ENCODE peak calls at places on chromosomes 5 and 9, in ten cellular contexts. T, W, F, X, E, V, I, C, N and Q are unnamed samples.

GRCh38 chr5:137659209-137659608 is 76.7 kb downstream of the KLHL3 start:
- DNase-seq in V (no peak), I (no peak), W (no peak), T (no peak), E (no peak), C (no peak), N (no peak), F (no peak), X (no peak), Q (no peak)

GRCh38 chr9:109452761-109453160 is 45.3 kb downstream of the PTPN3 start:
- DNase-seq in E (no peak), X (no peak), V (no peak), T (no peak), I (no peak), W (no peak), F (no peak), C (no peak), N (no peak), Q (no peak)

GRCh38 chr5:23026252-23027170 is 173.4 kb upstream of the CDH12 start:
- DNase-seq in I (no peak), F (no peak), T (peak; percentile 76), X (no peak), E (no peak), N (no peak), W (no peak), C (peak; percentile 3), V (no peak), Q (no peak)

GRCh38 chr9:83473488-83473971 is 64.7 kb downstream of the FRMD3 start:
- DNase-seq in X (no peak), C (no peak), N (no peak), I (no peak), T (no peak), E (no peak), V (no peak), F (no peak), W (no peak), Q (no peak)

GRCh38 chr9:132030626-132031325 is 48.9 kb downstream of the MED27 start:
- DNase-seq in F (no peak), X (no peak), I (no peak), N (no peak), C (no peak), W (no peak), T (no peak), V (no peak), E (no peak), Q (no peak)

GRCh38 chr5:73615085-73615484 is 10.9 kb upstream of the ARHGEF28 start:
- DNase-seq in C (no peak), W (no peak), I (no peak), T (no peak), N (no peak), F (no peak), X (no peak), V (no peak), E (no peak), Q (no peak)

GRCh38 chr5:180688326-180689070 is 39.1 kb upstream of the FLT4 start:
- DNase-seq in V (no peak), T (no peak), C (no peak), N (no peak), W (no peak), X (no peak), I (no peak), F (no peak), E (no peak), Q (no peak)

GRCh38 chr5:83721878-83722779 is 1.5 kb upstream of the HAPLN1 start:
- DNase-seq in E (no peak), V (peak; percentile 44), T (no peak), X (no peak), F (peak; percentile 90), I (no peak), C (peak; percentile 63), N (no peak), W (peak; percentile 56), Q (no peak)

GRCh38 chr9:70392189-70392588 is 22.3 kb downstream of the KLF9 start:
- DNase-seq in C (no peak), E (no peak), F (no peak), W (no peak), N (peak; percentile 21), X (no peak), T (no peak), V (no peak), I (no peak), Q (no peak)

GRCh38 chr5:155021858-155022257 is 8.3 kb downstream of the KIF4B start:
- DNase-seq in C (no peak), E (no peak), W (no peak), X (no peak), N (no peak), I (no peak), V (no peak), T (no peak), F (no peak), Q (no peak)

GRCh38 chr5:178160176-178160575 is 6.5 kb upstream of the NHP2 start:
- DNase-seq in E (no peak), C (no peak), I (no peak), N (peak; percentile 57), W (no peak), V (no peak), T (no peak), F (no peak), X (no peak), Q (no peak)

GRCh38 chr9:2389404-2389803 is 232.2 kb upstream of the VLDLR start:
- DNase-seq in V (no peak), C (no peak), I (no peak), W (no peak), E (no peak), N (no peak), X (no peak), T (no peak), F (no peak), Q (no peak)

GRCh38 chr9:33164138-33164809 is 2.9 kb downstream of the B4GALT1 start:
- DNase-seq in C (no peak), F (no peak), E (no peak), T (no peak), V (no peak), N (peak; percentile 40), I (no peak), W (no peak), X (no peak), Q (no peak)

GRCh38 chr5:57209316-57210040 is 35.6 kb downstream of the GPBP1 start:
- DNase-seq in N (no peak), V (no peak), W (no peak), C (no peak), I (no peak), X (no peak), F (no peak), E (no peak), T (no peak), Q (no peak)